ENCODE peak calls at places on chromosomes 2 and 18, in eight cellular contexts. E, K, D, J, M, N, P and Q are unnamed samples.

GRCh38 chr18:59528866-59529265 is 168.4 kb downstream of the CCBE1 start:
- DNase-seq in E (no peak), K (no peak), D (no peak), J (no peak), M (no peak), N (no peak), P (no peak), Q (no peak)

GRCh38 chr2:142754182-142754581 is 123.3 kb upstream of the KYNU start:
- DNase-seq in E (no peak), K (no peak), D (no peak), J (no peak), M (no peak), N (no peak), P (no peak), Q (no peak)

GRCh38 chr2:212454149-212454548 is 84.5 kb downstream of the ERBB4 start:
- DNase-seq in E (no peak), K (no peak), D (no peak), J (no peak), M (no peak), N (no peak), P (no peak), Q (no peak)

GRCh38 chr18:75124967-75125358 is 84.0 kb downstream of the PTGR3 start:
- DNase-seq in E (no peak), K (no peak), D (no peak), J (no peak), M (peak), N (no peak), P (no peak), Q (no peak)

GRCh38 chr2:173075056-173075780 is 428 bp upstream of the MAP3K20 start:
- DNase-seq in E (no peak), K (no peak), D (no peak), J (no peak), M (peak), N (no peak), P (no peak), Q (no peak)

GRCh38 chr2:68907232-68907922 is 36.2 kb upstream of the BMP10 start:
- DNase-seq in E (no peak), K (no peak), D (no peak), J (peak), M (no peak), N (peak), P (no peak), Q (no peak)

GRCh38 chr2:146814971-146815370 is 1029.9 kb upstream of the ACVR2A start:
- DNase-seq in E (no peak), K (no peak), D (no peak), J (no peak), M (no peak), N (no peak), P (no peak), Q (peak)

GRCh38 chr18:30705943-30706342 is 336.6 kb downstream of the DSC3 start:
- DNase-seq in E (no peak), K (no peak), D (no peak), J (no peak), M (peak), N (no peak), P (no peak), Q (no peak)

GRCh38 chr2:105798595-105798994 is 53.9 kb downstream of the NCK2 start:
- DNase-seq in E (no peak), K (no peak), D (no peak), J (no peak), M (no peak), N (no peak), P (peak), Q (no peak)

GRCh38 chr2:52113338-52113737 is 1081.4 kb upstream of the NRXN1 start:
- DNase-seq in E (no peak), K (peak), D (no peak), J (no peak), M (no peak), N (no peak), P (no peak), Q (no peak)

GRCh38 chr2:150596071-150596470 is 108.6 kb upstream of the RND3 start:
- DNase-seq in E (peak), K (peak), D (no peak), J (no peak), M (no peak), N (no peak), P (no peak), Q (peak)

GRCh38 chr18:61596296-61596695 is 263.1 kb downstream of the CDH20 start:
- DNase-seq in E (no peak), K (peak), D (no peak), J (no peak), M (no peak), N (no peak), P (no peak), Q (no peak)

GRCh38 chr2:162915858-162916257 is 77.3 kb upstream of the KCNH7 start:
- DNase-seq in E (no peak), K (no peak), D (no peak), J (no peak), M (no peak), N (no peak), P (no peak), Q (no peak)

GRCh38 chr18:67733094-67733493 is 216.6 kb upstream of the DSEL start:
- DNase-seq in E (no peak), K (peak), D (no peak), J (no peak), M (no peak), N (no peak), P (no peak), Q (peak)

GRCh38 chr2:61151434-61151833 is 10.6 kb upstream of the C2orf74 start:
- DNase-seq in E (no peak), K (peak), D (no peak), J (no peak), M (no peak), N (no peak), P (no peak), Q (peak)

GRCh38 chr2:229376866-229377265 is 105.8 kb upstream of the PID1 start:
- DNase-seq in E (no peak), K (peak), D (no peak), J (no peak), M (no peak), N (no peak), P (no peak), Q (peak)

GRCh38 chr18:48836806-48837615 is 113.8 kb downstream of the SMAD7 start:
- DNase-seq in E (no peak), K (no peak), D (no peak), J (no peak), M (no peak), N (no peak), P (no peak), Q (no peak)

GRCh38 chr2:148794558-148794957 is 80.5 kb upstream of the KIF5C start:
- DNase-seq in E (peak), K (peak), D (no peak), J (no peak), M (no peak), N (no peak), P (no peak), Q (peak)

GRCh38 chr2:39408351-39409136 is 28.5 kb downstream of the MAP4K3 start:
- DNase-seq in E (no peak), K (peak), D (no peak), J (no peak), M (no peak), N (no peak), P (no peak), Q (no peak)

GRCh38 chr2:187365315-187365714 is 82.7 kb downstream of the CALCRL start:
- DNase-seq in E (no peak), K (no peak), D (no peak), J (no peak), M (no peak), N (no peak), P (no peak), Q (no peak)

GRCh38 chr2:239255643-239256042 is 145.2 kb downstream of the HDAC4 start:
- DNase-seq in E (no peak), K (no peak), D (no peak), J (no peak), M (no peak), N (no peak), P (no peak), Q (no peak)

GRCh38 chr2:37829202-37829601 is 95.9 kb upstream of the RMDN2 start:
- DNase-seq in E (no peak), K (peak), D (no peak), J (no peak), M (peak), N (no peak), P (no peak), Q (peak)

GRCh38 chr2:16261071-16261470 is 320.7 kb downstream of the MYCN start:
- DNase-seq in E (no peak), K (no peak), D (no peak), J (no peak), M (no peak), N (no peak), P (no peak), Q (no peak)